ENCODE peak calls at places on chromosomes 7 and 10, in five cellular contexts. L, J, C, H and E are unnamed samples.

GRCh38 chr10:62727935-62728334 is 76.6 kb upstream of the ADO start:
- DNase-seq in C (no peak), J (no peak), L (no peak), H (no peak), E (no peak)

GRCh38 chr7:27242580-27243339 is at the start of gene EVX1:
- DNase-seq in L (no peak), C (no peak), J (no peak), H (no peak), E (no peak)

GRCh38 chr10:16644146-16644545 is 122.5 kb upstream of the C1QL3 start:
- DNase-seq in L (no peak), H (peak; percentile 63), C (no peak), J (no peak), E (no peak)

GRCh38 chr10:121338206-121338991 is 259.8 kb downstream of the FGFR2 start:
- DNase-seq in L (no peak), J (no peak), C (no peak), H (no peak), E (no peak)

GRCh38 chr10:125441151-125441550 is 241.8 kb downstream of the TEX36 start:
- DNase-seq in C (no peak), L (no peak), J (no peak), H (peak; percentile 3), E (no peak)

GRCh38 chr10:31644931-31645633 is 283.5 kb downstream of the ARHGAP12 start:
- DNase-seq in J (no peak), L (no peak), H (peak; percentile 60), C (no peak), E (no peak)

GRCh38 chr7:50657341-50657873 is 92.2 kb upstream of the DDC start:
- DNase-seq in H (no peak), C (peak; percentile 91), L (peak; percentile 30), J (peak; percentile 44), E (no peak)

GRCh38 chr7:128005117-128005516 is 26.1 kb downstream of the LRRC4 start:
- DNase-seq in H (no peak), J (no peak), L (no peak), C (no peak), E (peak; percentile 70)

GRCh38 chr10:96230527-96230926 is 40.8 kb downstream of the BLNK start:
- DNase-seq in J (no peak), H (no peak), L (no peak), C (no peak), E (no peak)

GRCh38 chr7:47258798-47259197 is 323.1 kb downstream of the TNS3 start:
- DNase-seq in H (no peak), C (no peak), J (no peak), L (no peak), E (no peak)

GRCh38 chr10:69994262-69994661 is 58.4 kb upstream of the MACROH2A2 start:
- DNase-seq in C (no peak), L (peak; percentile 54), J (peak; percentile 25), H (peak; percentile 36), E (no peak)

GRCh38 chr10:71817831-71818268 is 33.2 kb downstream of the PSAP start:
- DNase-seq in L (peak; percentile 48), H (no peak), J (no peak), C (peak; percentile 83), E (no peak)

GRCh38 chr7:151229249-151229648 is 2.2 kb upstream of the ABCF2 start:
- DNase-seq in J (no peak), C (no peak), L (no peak), H (no peak), E (no peak)

GRCh38 chr10:13787015-13787421 is 200.3 kb downstream of the PRPF18 start:
- DNase-seq in H (peak; percentile 56), J (no peak), L (no peak), C (peak; percentile 69), E (peak; percentile 18)

GRCh38 chr10:72809033-72809432 is 84.5 kb upstream of the OIT3 start:
- DNase-seq in C (no peak), J (no peak), L (no peak), H (no peak), E (no peak)

GRCh38 chr7:158821173-158822021 is 7.9 kb downstream of the ESYT2 start:
- DNase-seq in L (no peak), J (no peak), H (peak; percentile 94), C (no peak), E (no peak)

GRCh38 chr10:11578802-11579255 is 32.6 kb downstream of the USP6NL start:
- DNase-seq in C (no peak), L (no peak), H (no peak), J (no peak), E (no peak)

GRCh38 chr10:129605266-129605985 is 138.4 kb downstream of the MGMT start:
- DNase-seq in C (no peak), J (no peak), H (no peak), L (no peak), E (no peak)

GRCh38 chr10:81863771-81864170 is 11.2 kb upstream of the NRG3 start:
- DNase-seq in C (no peak), L (no peak), H (no peak), J (no peak), E (no peak)

GRCh38 chr10:71374481-71375233 is 22.1 kb upstream of the CDH23 start:
- DNase-seq in L (no peak), C (no peak), H (no peak), J (no peak), E (no peak)

GRCh38 chr7:44765579-44766415 is 17.1 kb downstream of the ZMIZ2 start:
- DNase-seq in J (no peak), H (no peak), C (no peak), L (no peak), E (no peak)

GRCh38 chr7:158432369-158433270 is 155.0 kb downstream of the PTPRN2 start:
- DNase-seq in C (peak; percentile 55), L (peak; percentile 72), J (peak; percentile 59), H (no peak), E (no peak)

GRCh38 chr10:11573497-11573896 is 38.0 kb downstream of the USP6NL start:
- DNase-seq in H (peak; percentile 45), J (no peak), C (no peak), L (no peak), E (no peak)

GRCh38 chr7:20383351-20383750 is 52.7 kb downstream of the ITGB8 start:
- DNase-seq in C (no peak), H (peak; percentile 27), L (no peak), J (no peak), E (no peak)

GRCh38 chr7:25831901-25832411 is 320.0 kb upstream of the NFE2L3 start:
- DNase-seq in H (no peak), L (no peak), J (no peak), C (no peak), E (no peak)

GRCh38 chr7:897086-897485 is 20.7 kb downstream of the GET4 start:
- DNase-seq in J (no peak), L (no peak), H (no peak), C (no peak), E (no peak)

GRCh38 chr7:28729685-28730084 is 228.4 kb downstream of the TRIL start:
- DNase-seq in C (no peak), J (no peak), H (peak; percentile 59), L (no peak), E (no peak)

DNA sequence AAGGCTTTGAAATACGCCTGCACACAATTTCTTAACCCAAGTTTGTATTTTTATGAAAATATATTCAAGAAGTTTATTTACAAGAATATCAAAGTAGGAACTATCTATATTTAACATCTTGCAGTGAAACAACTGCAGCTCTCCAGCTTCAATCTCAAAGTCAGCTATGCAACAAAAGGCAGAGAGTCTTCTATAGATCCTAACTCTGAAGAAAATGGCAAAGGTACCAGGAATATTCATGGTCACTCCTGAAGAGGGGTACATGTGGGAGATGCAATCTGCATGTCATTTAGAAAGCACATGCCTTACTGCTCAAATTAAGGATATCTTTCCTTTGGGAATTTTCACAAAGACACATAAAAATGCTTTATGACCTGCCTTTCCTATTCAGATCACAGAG is 1.6 kb downstream of the ANK3 start:
- DNase-seq in H (no peak), J (no peak), L (no peak), C (no peak), E (no peak)
- H3K4me3 ChIP-seq in H (no peak overlapping the region), J (no peak overlapping the region), L (no peak overlapping the region), C (no peak overlapping the region), E (no peak overlapping the region)

GRCh38 chr10:33326897-33327296 is 7.6 kb downstream of the NRP1 start:
- DNase-seq in J (no peak), H (no peak), L (no peak), C (no peak), E (no peak)

GRCh38 chr10:33315891-33316290 is 18.6 kb downstream of the NRP1 start:
- DNase-seq in L (no peak), J (no peak), H (no peak), C (no peak), E (no peak)

GRCh38 chr10:33325929-33326328 is 8.5 kb downstream of the NRP1 start:
- DNase-seq in J (no peak), C (no peak), H (peak; percentile 21), L (no peak), E (no peak)

GRCh38 chr10:33320288-33320687 is 14.2 kb downstream of the NRP1 start:
- DNase-seq in H (no peak), C (no peak), L (no peak), J (no peak), E (no peak)

GRCh38 chr10:33321516-33321915 is 13.0 kb downstream of the NRP1 start:
- DNase-seq in L (no peak), J (no peak), H (no peak), C (no peak), E (no peak)
- H3K27ac ChIP-seq in L (no peak overlapping the region), J (no peak overlapping the region), H (no peak overlapping the region), C (no peak overlapping the region), E (no peak overlapping the region)

DNA sequence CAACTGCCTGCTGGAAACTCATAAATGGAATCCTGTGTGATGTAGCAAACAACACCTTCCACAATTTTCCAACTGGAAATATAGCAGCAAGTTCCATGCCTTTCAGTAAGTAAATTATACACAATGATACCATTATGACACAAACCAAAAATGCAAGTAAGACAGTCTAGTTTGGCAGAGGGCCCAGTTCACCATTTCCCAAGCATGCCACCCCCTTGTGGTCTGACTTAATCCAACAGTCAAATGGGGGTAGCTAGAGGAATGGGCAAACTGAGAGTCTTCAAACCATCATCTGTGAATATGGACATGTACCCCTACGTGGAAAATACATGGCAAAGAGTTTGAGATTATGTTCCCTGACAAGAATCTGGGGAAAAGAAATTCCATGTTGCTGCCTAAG is 137.6 kb upstream of the VWC2 start:
- DNase-seq in C (no peak), J (no peak), H (no peak), L (no peak), E (no peak)
- TF ChIP-seq CTCF in C (no peak), J (no peak), H (no peak), L (no peak), E (no peak)

GRCh38 chr7:133273221-133273620 is 20.3 kb downstream of the EXOC4 start:
- DNase-seq in L (no peak), H (no peak), C (no peak), J (no peak), E (no peak)
- H3K4me3 ChIP-seq in L (no peak overlapping the region), H (no peak overlapping the region), C (no peak overlapping the region), J (no peak overlapping the region), E (no peak overlapping the region)

GRCh38 chr10:131743190-131744151 is 157.3 kb upstream of the PPP2R2D start:
- DNase-seq in H (no peak), C (peak; percentile 51), L (no peak), J (no peak), E (no peak)
- H3K27ac ChIP-seq in H (no peak overlapping the region), C (no peak overlapping the region), L (no peak overlapping the region), J (no peak overlapping the region), E (no peak overlapping the region)